ENCODE peak calls at places on chromosomes 13 and 19, in seven cellular contexts. U, G, L, D, R, I and A are unnamed samples.

GRCh38 chr19:3171894-3172679 is 6.5 kb upstream of the S1PR4 start:
- DNase-seq in U (no peak), R (no peak), D (no peak), I (no peak), G (no peak), L (no peak), A (no peak)

GRCh38 chr13:25607096-25607495 is 235.3 kb downstream of the ATP8A2 start:
- DNase-seq in R (no peak), D (no peak), I (no peak), U (no peak), G (no peak), L (no peak), A (no peak)

GRCh38 chr13:38180100-38180499 is 169.6 kb upstream of the UFM1 start:
- DNase-seq in D (no peak), L (no peak), I (no peak), G (no peak), U (no peak), R (no peak), A (no peak)

GRCh38 chr19:13099073-13099999 is 3.3 kb downstream of the LYL1 start:
- DNase-seq in D (peak; percentile 87), I (peak; percentile 81), G (no peak), L (peak; percentile 70), R (peak; percentile 81), U (no peak), A (peak; percentile 65)

GRCh38 chr13:99380402-99380801 is 73.2 kb upstream of the GPR183 start:
- DNase-seq in D (no peak), I (no peak), R (no peak), G (no peak), U (no peak), L (no peak), A (no peak)

GRCh38 chr19:29372921-29373797 is 152.6 kb upstream of the VSTM2B start:
- DNase-seq in U (no peak), R (no peak), L (no peak), G (no peak), D (no peak), I (no peak), A (no peak)

GRCh38 chr13:105914637-105915036 is 620.8 kb downstream of the EFNB2 start:
- DNase-seq in I (no peak), D (no peak), R (no peak), U (no peak), L (no peak), G (no peak), A (no peak)

GRCh38 chr19:46639356-46640061 is 3.5 kb upstream of the GNG8 start:
- DNase-seq in D (no peak), U (no peak), I (peak; percentile 60), L (no peak), G (peak; percentile 94), R (peak; percentile 57), A (peak; percentile 86)

GRCh38 chr19:52190679-52191293 is 934 bp downstream of the PPP2R1A start:
- DNase-seq in U (peak; percentile 73), D (peak; percentile 28), R (peak; percentile 56), L (peak; percentile 50), I (no peak), G (peak; percentile 56), A (peak; percentile 38)

GRCh38 chr13:84896128-84896527 is 903.1 kb downstream of the SLITRK6 start:
- DNase-seq in I (no peak), G (peak; percentile 51), U (peak; percentile 25), R (no peak), D (no peak), L (peak; percentile 75), A (peak; percentile 52)

DNA sequence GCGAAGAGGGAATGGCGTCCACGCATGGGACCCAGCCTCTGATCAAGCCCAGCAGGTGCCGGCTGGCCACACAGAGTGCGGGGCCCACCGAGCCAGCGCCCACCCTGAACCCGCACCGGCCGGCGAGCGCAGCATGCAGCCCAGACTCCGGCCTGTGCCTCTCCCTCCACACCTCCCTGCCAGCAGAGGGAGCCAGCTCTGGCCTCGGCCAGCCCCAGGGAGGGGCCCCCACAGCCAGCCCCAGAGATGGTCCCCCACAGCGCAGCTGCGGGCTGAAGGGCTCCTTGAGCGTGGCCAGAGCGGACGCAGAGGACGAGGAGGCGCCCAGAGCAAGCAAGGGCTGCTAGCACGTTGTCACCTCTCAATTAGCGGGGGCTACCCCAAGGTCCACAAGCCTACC is 904.5 kb downstream of the SLITRK6 start:
- DNase-seq in G (no peak), U (no peak), L (no peak), I (no peak), R (no peak), D (no peak), A (no peak)
- TF ChIP-seq CTCF in G (peak; percentile 16), U (no peak), L (peak; percentile 42), I (no peak), R (no peak), D (no peak), A (no peak)

GRCh38 chr19:16945762-16946465 is 57.1 kb downstream of the F2RL3 start:
- DNase-seq in R (no peak), D (no peak), I (no peak), G (no peak), U (no peak), L (no peak), A (no peak)

GRCh38 chr19:16945364-16945714 is 56.5 kb downstream of the F2RL3 start:
- DNase-seq in L (no peak), R (no peak), I (no peak), G (no peak), U (no peak), D (no peak), A (no peak)

GRCh38 chr19:16944626-16945363 is 56.0 kb downstream of the F2RL3 start:
- DNase-seq in G (no peak), L (no peak), D (no peak), U (no peak), R (peak; percentile 51), I (no peak), A (no peak)

GRCh38 chr19:16942583-16942982 is 53.8 kb downstream of the F2RL3 start:
- DNase-seq in D (no peak), R (no peak), U (no peak), L (no peak), G (no peak), I (no peak), A (no peak)

DNA sequence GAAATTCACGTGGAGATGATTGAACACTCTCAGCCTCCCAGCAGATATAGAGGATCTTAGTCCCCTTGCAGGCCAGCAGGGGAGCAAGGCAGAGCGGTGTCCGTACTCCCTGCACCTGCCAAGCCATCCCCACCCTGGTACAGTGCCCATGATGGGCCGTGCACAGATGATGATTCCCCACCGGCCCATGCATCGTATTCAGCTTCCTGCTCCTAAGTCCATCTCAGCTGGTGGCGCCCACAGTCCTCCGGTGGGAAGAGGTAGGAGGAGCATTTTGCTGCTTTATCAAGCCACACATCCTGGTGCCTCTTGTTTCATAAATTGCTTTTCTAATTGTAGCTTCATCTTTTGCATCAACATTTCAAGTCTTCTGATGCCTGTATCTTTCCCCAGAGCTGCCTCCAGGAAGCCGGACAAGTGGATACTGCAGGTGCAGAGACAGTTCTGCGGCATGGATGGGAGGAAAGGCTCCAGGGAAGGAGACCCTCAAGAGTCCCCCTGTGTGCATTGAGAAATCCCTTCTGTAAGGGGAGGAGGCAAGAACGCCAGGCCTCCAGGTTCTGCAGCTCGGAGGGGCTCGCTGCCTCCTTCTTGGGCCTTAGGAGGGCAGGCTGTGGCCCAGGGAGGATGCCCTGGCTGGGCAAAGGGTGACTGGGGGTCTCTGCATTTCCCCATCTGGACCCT is 55.3 kb downstream of the F2RL3 start:
- DNase-seq in G (no peak), D (no peak), U (no peak), R (no peak), I (no peak), L (no peak), A (no peak)
- H3K27ac ChIP-seq in G (no peak overlapping the region), D (no peak overlapping the region), U (no peak overlapping the region), R (no peak overlapping the region), I (no peak overlapping the region), L (no peak overlapping the region), A (no peak overlapping the region)

DNA sequence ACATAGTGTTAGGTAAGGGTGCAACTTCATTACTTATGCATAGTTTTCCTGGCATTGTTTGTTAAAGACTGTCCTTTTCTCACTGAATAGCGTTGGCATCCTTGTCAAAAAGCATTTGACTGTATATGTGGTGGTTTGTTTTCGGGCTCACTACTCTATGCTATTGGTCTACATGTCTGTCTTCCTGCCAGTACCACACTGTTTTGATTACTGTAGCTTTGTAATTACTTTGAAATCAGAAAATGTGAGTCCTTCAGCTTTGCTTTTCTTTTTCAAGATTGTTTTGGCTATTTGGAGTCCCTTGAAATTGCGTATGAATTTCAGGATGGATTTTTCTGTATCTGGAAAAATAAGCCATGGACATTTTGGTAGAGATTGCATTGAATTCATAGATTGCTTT is 56.0 kb downstream of the IFT88 start:
- DNase-seq in I (no peak), L (no peak), U (no peak), R (no peak), D (no peak), G (no peak), A (no peak)
- TF ChIP-seq CTCF in I (no peak), L (no peak), U (no peak), R (no peak), D (no peak), G (no peak), A (no peak)

GRCh38 chr19:55147408-55148251 is 1.4 kb downstream of the TNNT1 start:
- DNase-seq in G (peak; percentile 16), D (no peak), R (no peak), U (no peak), I (no peak), L (no peak), A (peak; percentile 83)
- H3K27ac ChIP-seq in G (no peak overlapping the region), D (no peak overlapping the region), R (no peak overlapping the region), U (no peak overlapping the region), I (no peak overlapping the region), L (no peak overlapping the region), A (no peak overlapping the region)